ENCODE peak calls at places on chromosome 13, in seven cellular contexts. G is psoas muscle; X is cardiac muscle cell; U is left ventricle myocardium inferior; O is CD8-positive, alpha-beta T cell; K is heart left ventricle; Y is gastrocnemius medialis. L is an unnamed sample. For H3K4me1, the result is how much of the 10 kb centered on the place peaks cover.

GRCh38 chr13:42355118-42355840 is 83.3 kb downstream of the AKAP11 start:
- DNase-seq in K (no peak), G (no peak), Y (no peak), X (no peak), O (peak), U (no peak), L (no peak)

GRCh38 chr13:113623491-113624234 is 34.3 kb downstream of the ATP4B start:
- DNase-seq in Y (no peak), K (peak), X (peak), O (no peak), G (no peak), U (peak), L (no peak)

GRCh38 chr13:114043421-114044053 is 69.7 kb upstream of the C13orf46 start:
- DNase-seq in X (peak), K (peak), Y (peak), O (no peak), G (peak), U (peak), L (peak)

GRCh38 chr13:50713849-50714248 is 129.6 kb downstream of the DLEU7 start:
- DNase-seq in Y (no peak), G (no peak), X (peak), U (no peak), O (no peak), K (no peak), L (no peak)

GRCh38 chr13:113585828-113586355 is 1.3 kb downstream of the TFDP1 start:
- DNase-seq in K (no peak), Y (no peak), X (no peak), U (no peak), O (no peak), G (no peak), L (no peak)

GRCh38 chr13:51999525-51999924 is 11.7 kb downstream of the ATP7B start:
- DNase-seq in G (peak), Y (peak), K (peak), U (peak), X (peak), O (no peak), L (peak)

GRCh38 chr13:48808689-48809088 is 155.0 kb downstream of the CYSLTR2 start:
- DNase-seq in Y (no peak), X (peak), G (no peak), O (no peak), U (no peak), K (no peak), L (no peak)

GRCh38 chr13:62799931-62800436 is 1384.3 kb upstream of the PCDH20 start:
- DNase-seq in O (no peak), X (no peak), G (no peak), U (no peak), Y (no peak), K (no peak), L (no peak)

GRCh38 chr13:114226088-114226487 is 8.6 kb upstream of the CDC16 start:
- DNase-seq in Y (no peak), G (no peak), U (no peak), K (no peak), O (no peak), X (no peak), L (no peak)

GRCh38 chr13:92362717-92363116 is 863.9 kb upstream of the GPC6 start:
- DNase-seq in U (no peak), K (no peak), Y (no peak), O (no peak), G (no peak), X (peak), L (no peak)

GRCh38 chr13:88042489-88042888 is 371.3 kb downstream of the SLITRK5 start:
- DNase-seq in U (no peak), O (no peak), X (peak), G (no peak), K (no peak), Y (no peak), L (no peak)

GRCh38 chr13:26202365-26202972 is 19.6 kb downstream of the RNF6 start:
- DNase-seq in Y (no peak), G (no peak), X (peak), O (no peak), U (no peak), K (no peak), L (no peak)

GRCh38 chr13:37618554-37618953 is 20.0 kb upstream of the POSTN start:
- DNase-seq in K (no peak), G (no peak), O (no peak), X (peak), U (no peak), Y (no peak), L (no peak)

DNA sequence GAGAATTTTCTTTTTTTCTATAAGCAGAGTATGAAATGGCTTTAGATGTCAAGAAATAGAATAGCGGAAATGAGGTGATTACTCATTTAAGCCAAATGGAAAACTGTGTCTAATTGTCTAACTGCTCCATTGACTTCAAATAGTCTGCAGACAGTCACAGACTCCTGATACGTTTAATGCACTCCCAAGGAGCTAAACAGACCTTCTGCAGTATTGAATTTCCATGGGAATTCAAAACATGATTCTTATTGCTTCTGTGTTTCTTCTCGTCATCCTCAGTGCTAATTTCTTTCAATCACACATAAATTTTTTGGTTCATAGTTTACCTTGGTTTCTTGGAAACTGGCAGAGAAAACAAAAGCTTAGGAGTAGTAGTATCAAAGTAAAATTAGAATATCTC is 865.2 kb upstream of the SLC10A2 start:
- DNase-seq in X (no peak), Y (no peak), O (no peak), U (no peak), K (no peak), G (no peak), L (no peak)
- H3K4me3 ChIP-seq in X (no peak), Y (no peak), O (no peak), U (no peak), K (no peak), G (no peak), L (no peak)

DNA sequence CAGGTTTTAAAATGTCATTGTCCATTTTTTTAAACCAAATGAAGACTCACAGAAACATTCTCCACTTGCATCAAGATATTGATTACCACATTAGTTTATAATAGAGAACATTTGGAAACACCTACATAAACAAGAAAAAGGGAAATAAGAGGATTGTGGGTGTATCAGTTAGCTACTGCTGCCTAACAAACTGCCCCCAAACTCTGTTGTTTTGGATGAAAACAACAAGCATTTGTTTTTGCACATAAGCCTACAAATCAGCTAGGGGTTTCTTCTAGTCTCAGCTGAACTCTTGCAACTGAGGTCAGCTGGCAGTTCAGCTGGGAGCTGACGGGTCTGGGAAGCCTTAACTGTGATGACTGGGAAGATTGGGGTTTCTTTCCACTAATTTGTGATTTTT is 464.4 kb downstream of the COG6 start:
- DNase-seq in O (no peak), X (no peak), Y (no peak), K (no peak), G (no peak), U (no peak), L (peak)
- H3K27ac ChIP-seq in O (no peak), X (no peak), Y (no peak), K (no peak), G (no peak), U (peak), L (no peak)

DNA sequence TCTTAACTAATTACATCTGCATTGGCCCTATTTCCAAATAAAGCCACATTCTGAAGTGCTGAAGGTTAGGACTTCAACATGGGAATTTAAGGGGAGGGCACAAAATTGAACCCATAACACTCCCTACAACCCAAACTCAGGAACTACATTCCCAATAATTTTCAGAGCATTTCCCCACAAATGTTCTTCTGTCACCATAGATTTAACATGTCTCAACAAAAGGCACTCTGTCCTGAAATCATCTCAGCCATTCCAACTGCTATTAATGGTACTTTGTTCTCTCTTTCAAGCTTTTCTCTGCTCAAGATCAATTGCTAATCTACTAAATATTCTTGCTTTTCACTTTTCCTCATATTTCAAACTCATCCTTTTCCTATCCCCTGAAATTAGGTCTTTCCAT is 74.0 kb upstream of the SOX1 start:
- DNase-seq in O (no peak), G (no peak), Y (no peak), X (no peak), K (no peak), U (no peak), L (no peak)
- H3K4me1 ChIP-seq in O (under half), G (under half), Y (under half), X (under half), K (under half), U (under half), L (under half)

GRCh38 chr13:28257305-28257704 is 119.0 kb downstream of the PAN3 start:
- DNase-seq in G (no peak), K (no peak), O (no peak), X (no peak), U (no peak), Y (no peak), L (no peak)
- H3K4me3 ChIP-seq in G (no peak), K (no peak), O (no peak), X (no peak), U (no peak), Y (no peak), L (no peak)

DNA sequence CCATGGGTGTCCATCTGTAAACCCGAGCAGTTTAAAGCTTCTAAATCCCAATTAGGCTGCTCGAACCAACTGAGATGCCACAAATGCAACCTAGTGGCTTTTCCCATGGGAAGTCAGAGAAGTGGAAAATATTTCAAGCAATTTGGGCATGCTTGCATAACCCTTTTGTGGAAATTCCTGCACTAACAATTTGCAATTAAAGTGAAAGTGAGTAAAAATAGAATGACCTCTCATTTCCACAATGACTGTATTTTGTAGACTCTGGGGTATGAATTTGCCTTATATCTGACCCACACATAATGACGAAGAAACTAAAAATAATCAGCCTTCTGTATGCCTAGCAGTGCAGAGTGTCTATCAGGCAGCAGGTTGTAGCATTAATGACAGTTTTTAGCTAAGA is 91.8 kb upstream of the TSC22D1 start:
- DNase-seq in X (peak), G (no peak), Y (no peak), U (no peak), O (no peak), K (no peak), L (no peak)
- H3K27ac ChIP-seq in X (no peak), G (no peak), Y (no peak), U (peak), O (no peak), K (peak), L (no peak)

GRCh38 chr13:110012102-110012739 is 225.8 kb upstream of the IRS2 start:
- DNase-seq in Y (no peak), K (no peak), O (no peak), U (no peak), X (peak), G (no peak), L (no peak)
- H3K4me1 ChIP-seq in Y (under half), K (under half), O (under half), U (under half), X (under half), G (under half), L (under half)

GRCh38 chr13:94598281-94598680 is 2.3 kb upstream of the TGDS start:
- DNase-seq in K (no peak), Y (no peak), X (no peak), U (no peak), G (no peak), O (no peak), L (no peak)
- H3K4me3 ChIP-seq in K (no peak), Y (no peak), X (no peak), U (no peak), G (no peak), O (no peak), L (no peak)

GRCh38 chr13:33271759-33272158 is 13.8 kb downstream of the STARD13 start:
- DNase-seq in O (no peak), U (no peak), K (no peak), Y (no peak), G (no peak), X (no peak), L (no peak)

GRCh38 chr13:33272531-33273124 is 12.9 kb downstream of the STARD13 start:
- DNase-seq in U (no peak), X (no peak), Y (no peak), K (no peak), G (no peak), O (no peak), L (no peak)

GRCh38 chr13:33275916-33276315 is 9.6 kb downstream of the STARD13 start:
- DNase-seq in Y (no peak), U (no peak), O (no peak), X (peak), K (no peak), G (no peak), L (no peak)

GRCh38 chr13:33274264-33274663 is 11.3 kb downstream of the STARD13 start:
- DNase-seq in G (no peak), K (no peak), O (no peak), U (no peak), Y (no peak), X (no peak), L (no peak)

GRCh38 chr13:33270906-33271538 is 14.5 kb downstream of the STARD13 start:
- DNase-seq in G (no peak), U (no peak), O (no peak), X (peak), Y (no peak), K (no peak), L (no peak)
- H3K27ac ChIP-seq in G (no peak), U (peak), O (no peak), X (peak), Y (no peak), K (peak), L (peak)